ENCODE peak calls at places on chromosome 6, in ten cellular contexts. One of them, this sample, is unnamed. For H3K4me1, the result is how much of the 10 kb centered on the place peaks cover.

GRCh38 chr6:32854376-32855178 is 585 bp downstream of the PSMB9 start:
- DNase-seq in CD8-positive, alpha-beta T cell: peak
- DNase-seq in IMR-90: peak
- DNase-seq in right lobe of liver: no peak
- DNase-seq in lung: peak
- DNase-seq in fibroblast of lung: peak
- DNase-seq in pancreas: no peak
- DNase-seq in heart left ventricle: no peak
- DNase-seq in NT2/D1: no peak
- DNase-seq in neuronal stem cell: no peak
- DNase-seq in this sample: peak

GRCh38 chr6:121666809-121667208 is 231.4 kb downstream of the GJA1 start:
- DNase-seq in CD8-positive, alpha-beta T cell: no peak
- DNase-seq in IMR-90: peak
- DNase-seq in right lobe of liver: no peak
- DNase-seq in lung: no peak
- DNase-seq in fibroblast of lung: peak
- DNase-seq in pancreas: no peak
- DNase-seq in heart left ventricle: no peak
- DNase-seq in NT2/D1: no peak
- DNase-seq in neuronal stem cell: no peak
- DNase-seq in this sample: no peak

GRCh38 chr6:117481278-117481925 is 1.1 kb upstream of the DCBLD1 start:
- DNase-seq in CD8-positive, alpha-beta T cell: peak
- DNase-seq in IMR-90: no peak
- DNase-seq in right lobe of liver: no peak
- DNase-seq in lung: no peak
- DNase-seq in fibroblast of lung: no peak
- DNase-seq in pancreas: no peak
- DNase-seq in heart left ventricle: peak
- DNase-seq in NT2/D1: no peak
- DNase-seq in neuronal stem cell: no peak
- DNase-seq in this sample: peak

GRCh38 chr6:29553268-29554057 is 6.1 kb downstream of the UBD start:
- DNase-seq in CD8-positive, alpha-beta T cell: peak
- DNase-seq in IMR-90: peak
- DNase-seq in right lobe of liver: no peak
- DNase-seq in lung: peak
- DNase-seq in fibroblast of lung: peak
- DNase-seq in pancreas: peak
- DNase-seq in heart left ventricle: peak
- DNase-seq in NT2/D1: peak
- DNase-seq in neuronal stem cell: peak
- DNase-seq in this sample: peak

GRCh38 chr6:122871079-122871478 is 82.0 kb downstream of the SMPDL3A start:
- DNase-seq in CD8-positive, alpha-beta T cell: no peak
- DNase-seq in IMR-90: no peak
- DNase-seq in right lobe of liver: no peak
- DNase-seq in lung: no peak
- DNase-seq in fibroblast of lung: no peak
- DNase-seq in pancreas: no peak
- DNase-seq in heart left ventricle: no peak
- DNase-seq in NT2/D1: no peak
- DNase-seq in neuronal stem cell: no peak
- DNase-seq in this sample: no peak

GRCh38 chr6:149362289-149362688 is 37.8 kb upstream of the SUMO4 start:
- DNase-seq in CD8-positive, alpha-beta T cell: no peak
- DNase-seq in IMR-90: no peak
- DNase-seq in right lobe of liver: no peak
- DNase-seq in lung: no peak
- DNase-seq in fibroblast of lung: no peak
- DNase-seq in pancreas: no peak
- DNase-seq in heart left ventricle: no peak
- DNase-seq in NT2/D1: no peak
- DNase-seq in neuronal stem cell: no peak
- DNase-seq in this sample: no peak

GRCh38 chr6:169936355-169936975 is 185.0 kb downstream of the ERMARD start:
- DNase-seq in CD8-positive, alpha-beta T cell: no peak
- DNase-seq in IMR-90: no peak
- DNase-seq in right lobe of liver: no peak
- DNase-seq in lung: no peak
- DNase-seq in fibroblast of lung: no peak
- DNase-seq in pancreas: no peak
- DNase-seq in heart left ventricle: no peak
- DNase-seq in NT2/D1: no peak
- DNase-seq in neuronal stem cell: no peak
- DNase-seq in this sample: no peak

GRCh38 chr6:20291764-20292227 is 79.5 kb upstream of the MBOAT1 start:
- DNase-seq in CD8-positive, alpha-beta T cell: peak
- DNase-seq in IMR-90: peak
- DNase-seq in right lobe of liver: peak
- DNase-seq in lung: peak
- DNase-seq in fibroblast of lung: peak
- DNase-seq in pancreas: no peak
- DNase-seq in heart left ventricle: no peak
- DNase-seq in NT2/D1: peak
- DNase-seq in neuronal stem cell: peak
- DNase-seq in this sample: peak

GRCh38 chr6:106910999-106911949 is 63.3 kb downstream of the CD24 start:
- DNase-seq in CD8-positive, alpha-beta T cell: no peak
- DNase-seq in IMR-90: no peak
- DNase-seq in right lobe of liver: no peak
- DNase-seq in lung: no peak
- DNase-seq in fibroblast of lung: no peak
- DNase-seq in pancreas: no peak
- DNase-seq in heart left ventricle: no peak
- DNase-seq in NT2/D1: no peak
- DNase-seq in neuronal stem cell: no peak
- DNase-seq in this sample: no peak

GRCh38 chr6:35769211-35769610 is 7.2 kb upstream of the CLPSL2 start:
- DNase-seq in CD8-positive, alpha-beta T cell: no peak
- DNase-seq in IMR-90: no peak
- DNase-seq in right lobe of liver: no peak
- DNase-seq in lung: no peak
- DNase-seq in fibroblast of lung: no peak
- DNase-seq in pancreas: no peak
- DNase-seq in heart left ventricle: no peak
- DNase-seq in NT2/D1: no peak
- DNase-seq in neuronal stem cell: no peak
- DNase-seq in this sample: no peak

GRCh38 chr6:35759401-35759800 is 17.0 kb upstream of the CLPSL2 start:
- DNase-seq in CD8-positive, alpha-beta T cell: no peak
- DNase-seq in IMR-90: no peak
- DNase-seq in right lobe of liver: no peak
- DNase-seq in lung: no peak
- DNase-seq in fibroblast of lung: no peak
- DNase-seq in pancreas: no peak
- DNase-seq in heart left ventricle: no peak
- DNase-seq in NT2/D1: no peak
- DNase-seq in neuronal stem cell: no peak
- DNase-seq in this sample: no peak

GRCh38 chr6:35765739-35766138 is 10.7 kb upstream of the CLPSL2 start:
- DNase-seq in CD8-positive, alpha-beta T cell: no peak
- DNase-seq in IMR-90: no peak
- DNase-seq in right lobe of liver: no peak
- DNase-seq in lung: no peak
- DNase-seq in fibroblast of lung: no peak
- DNase-seq in pancreas: no peak
- DNase-seq in heart left ventricle: no peak
- DNase-seq in NT2/D1: no peak
- DNase-seq in neuronal stem cell: no peak
- DNase-seq in this sample: no peak

DNA sequence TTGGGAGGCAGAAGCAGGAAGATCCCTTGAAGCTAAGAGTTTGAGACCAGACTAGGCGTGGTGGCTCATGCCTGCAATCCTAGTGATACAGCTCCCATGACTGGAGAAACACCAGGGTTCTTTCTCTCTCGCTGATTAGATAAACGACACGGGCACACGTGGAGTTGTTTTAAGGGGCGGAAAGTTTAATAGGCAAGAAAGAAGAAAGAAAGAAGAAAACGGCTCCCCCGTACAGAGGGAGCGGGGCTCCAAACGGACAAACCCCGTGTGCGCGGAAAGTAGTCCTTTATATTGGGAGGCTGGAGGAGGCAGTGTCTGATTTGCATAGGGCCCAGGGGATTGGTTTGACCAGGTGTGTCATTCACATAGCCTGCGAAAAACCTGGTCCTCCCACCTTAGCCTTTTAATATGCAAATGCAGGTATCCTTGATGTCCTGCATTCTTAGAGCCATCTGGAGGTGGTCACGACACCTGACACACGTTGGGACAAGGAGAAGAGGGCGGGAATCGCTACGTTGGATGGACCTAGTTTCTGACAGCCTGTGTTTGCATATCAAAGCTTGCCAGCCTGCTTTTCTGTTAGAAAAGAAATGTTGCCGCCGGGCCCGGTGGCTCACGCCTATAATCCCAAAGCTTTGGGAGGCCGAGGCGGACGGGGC is 12.0 kb upstream of the CLPSL2 start:
- DNase-seq in CD8-positive, alpha-beta T cell: no peak
- DNase-seq in IMR-90: no peak
- DNase-seq in right lobe of liver: no peak
- DNase-seq in lung: no peak
- DNase-seq in fibroblast of lung: no peak
- DNase-seq in pancreas: no peak
- DNase-seq in heart left ventricle: no peak
- DNase-seq in NT2/D1: peak
- DNase-seq in neuronal stem cell: no peak
- DNase-seq in this sample: no peak
- H3K4me3 ChIP-seq in CD8-positive, alpha-beta T cell: no peak
- H3K4me3 ChIP-seq in IMR-90: no peak
- H3K4me3 ChIP-seq in right lobe of liver: no peak
- H3K4me3 ChIP-seq in lung: no peak
- H3K4me3 ChIP-seq in fibroblast of lung: no peak
- H3K4me3 ChIP-seq in pancreas: no peak
- H3K4me3 ChIP-seq in heart left ventricle: no peak
- H3K4me3 ChIP-seq in NT2/D1: peak
- H3K4me3 ChIP-seq in neuronal stem cell: peak
- H3K4me3 ChIP-seq in this sample: no peak

GRCh38 chr6:28124971-28125353 is 553 bp downstream of the ZSCAN16 start:
- DNase-seq in CD8-positive, alpha-beta T cell: no peak
- DNase-seq in IMR-90: no peak
- DNase-seq in right lobe of liver: no peak
- DNase-seq in lung: no peak
- DNase-seq in fibroblast of lung: no peak
- DNase-seq in pancreas: no peak
- DNase-seq in heart left ventricle: no peak
- DNase-seq in NT2/D1: no peak
- DNase-seq in neuronal stem cell: no peak
- DNase-seq in this sample: no peak

GRCh38 chr6:28124350-28124970 is at the start of gene ZSCAN16:
- DNase-seq in CD8-positive, alpha-beta T cell: peak
- DNase-seq in IMR-90: peak
- DNase-seq in right lobe of liver: peak
- DNase-seq in lung: peak
- DNase-seq in fibroblast of lung: peak
- DNase-seq in pancreas: peak
- DNase-seq in heart left ventricle: peak
- DNase-seq in NT2/D1: peak
- DNase-seq in neuronal stem cell: peak
- DNase-seq in this sample: peak

DNA sequence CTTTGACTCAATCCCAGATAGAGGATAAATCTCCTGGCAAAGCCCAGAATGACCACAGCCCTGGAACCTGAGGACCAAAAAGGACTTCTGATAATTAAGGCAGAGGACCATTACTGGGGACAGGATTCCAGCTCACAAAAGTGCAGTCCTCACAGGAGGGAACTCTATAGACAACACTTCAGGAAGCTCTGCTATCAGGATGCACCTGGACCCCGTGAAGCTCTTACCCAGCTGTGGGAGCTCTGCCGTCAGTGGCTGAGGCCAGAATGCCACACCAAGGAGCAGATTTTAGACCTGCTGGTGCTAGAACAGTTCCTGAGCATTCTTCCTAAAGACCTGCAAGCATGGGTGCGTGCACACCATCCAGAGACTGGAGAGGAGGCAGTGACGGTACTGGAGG is 987 bp downstream of the ZSCAN16 start:
- DNase-seq in CD8-positive, alpha-beta T cell: no peak
- DNase-seq in IMR-90: no peak
- DNase-seq in right lobe of liver: no peak
- DNase-seq in lung: no peak
- DNase-seq in fibroblast of lung: no peak
- DNase-seq in pancreas: no peak
- DNase-seq in heart left ventricle: no peak
- DNase-seq in NT2/D1: no peak
- DNase-seq in neuronal stem cell: no peak
- DNase-seq in this sample: no peak
- H3K4me1 ChIP-seq in CD8-positive, alpha-beta T cell: under half
- H3K4me1 ChIP-seq in IMR-90: under half
- H3K4me1 ChIP-seq in right lobe of liver: under half
- H3K4me1 ChIP-seq in lung: under half
- H3K4me1 ChIP-seq in fibroblast of lung: under half
- H3K4me1 ChIP-seq in pancreas: under half
- H3K4me1 ChIP-seq in heart left ventricle: under half
- H3K4me1 ChIP-seq in NT2/D1: under half
- H3K4me1 ChIP-seq in neuronal stem cell: under half
- H3K4me1 ChIP-seq in this sample: under half

DNA sequence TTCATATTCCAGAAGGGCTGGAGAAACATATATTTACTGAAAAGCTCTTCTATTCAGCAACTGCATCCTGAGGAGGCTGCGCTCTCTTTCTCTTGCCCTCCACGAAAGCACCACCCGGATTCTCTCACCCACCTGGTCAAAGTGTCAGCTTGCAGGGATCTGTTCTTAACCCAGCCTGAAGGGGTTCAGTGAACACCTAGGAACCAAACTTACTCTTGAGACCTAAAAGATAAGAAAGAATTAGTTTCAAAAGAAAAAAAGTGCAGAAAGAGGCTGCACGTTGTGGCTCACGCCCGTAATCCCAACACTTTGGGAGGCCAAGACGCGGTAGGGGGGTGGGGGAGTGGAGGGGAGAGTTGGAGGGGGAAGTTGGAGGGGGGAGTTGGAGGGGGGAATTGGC is 18.5 kb downstream of the GPX5 start:
- DNase-seq in CD8-positive, alpha-beta T cell: no peak
- DNase-seq in IMR-90: no peak
- DNase-seq in right lobe of liver: no peak
- DNase-seq in lung: no peak
- DNase-seq in fibroblast of lung: peak
- DNase-seq in pancreas: no peak
- DNase-seq in heart left ventricle: no peak
- DNase-seq in NT2/D1: no peak
- DNase-seq in neuronal stem cell: no peak
- DNase-seq in this sample: no peak
- H3K4me3 ChIP-seq in CD8-positive, alpha-beta T cell: peak
- H3K4me3 ChIP-seq in IMR-90: peak
- H3K4me3 ChIP-seq in right lobe of liver: no peak
- H3K4me3 ChIP-seq in lung: no peak
- H3K4me3 ChIP-seq in fibroblast of lung: peak
- H3K4me3 ChIP-seq in pancreas: no peak
- H3K4me3 ChIP-seq in heart left ventricle: no peak
- H3K4me3 ChIP-seq in NT2/D1: peak
- H3K4me3 ChIP-seq in neuronal stem cell: peak
- H3K4me3 ChIP-seq in this sample: no peak

DNA sequence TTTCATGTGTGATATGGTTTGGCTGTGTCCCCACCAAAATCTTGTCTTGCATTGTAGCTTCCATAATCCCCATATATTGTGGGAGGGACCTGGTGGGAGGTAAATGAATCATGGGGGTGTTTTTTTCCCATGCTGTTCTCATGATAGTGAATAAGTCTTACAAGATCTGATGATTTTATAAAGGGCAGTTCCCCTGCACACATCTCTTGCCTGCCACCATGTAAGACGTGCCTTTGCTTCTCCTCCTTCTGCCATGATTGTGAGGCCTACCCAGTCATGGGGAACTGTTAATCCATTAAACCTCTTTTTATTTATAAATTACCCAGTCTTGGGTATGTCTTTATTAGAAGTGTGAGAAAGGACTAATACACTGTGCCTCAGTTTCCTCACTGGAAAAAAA is 4.2 kb upstream of the IL22RA2 start:
- DNase-seq in CD8-positive, alpha-beta T cell: no peak
- DNase-seq in IMR-90: no peak
- DNase-seq in right lobe of liver: no peak
- DNase-seq in lung: no peak
- DNase-seq in fibroblast of lung: no peak
- DNase-seq in pancreas: no peak
- DNase-seq in heart left ventricle: no peak
- DNase-seq in NT2/D1: no peak
- DNase-seq in neuronal stem cell: no peak
- DNase-seq in this sample: no peak
- H3K4me1 ChIP-seq in CD8-positive, alpha-beta T cell: under half
- H3K4me1 ChIP-seq in IMR-90: under half
- H3K4me1 ChIP-seq in right lobe of liver: under half
- H3K4me1 ChIP-seq in lung: under half
- H3K4me1 ChIP-seq in fibroblast of lung: under half
- H3K4me1 ChIP-seq in pancreas: under half
- H3K4me1 ChIP-seq in heart left ventricle: under half
- H3K4me1 ChIP-seq in NT2/D1: under half
- H3K4me1 ChIP-seq in neuronal stem cell: under half
- H3K4me1 ChIP-seq in this sample: under half